ENCODE peak calls at places on chromosomes 1 and 21, in five cellular contexts. N, M, F, H and O are unnamed samples.

GRCh38 chr21:41364308-41364707 is 2.5 kb downstream of the MX2 start:
- DNase-seq in N (no peak), M (no peak), F (no peak), H (no peak), O (no peak)

GRCh38 chr1:240691521-240692338 is 79.8 kb upstream of the GREM2 start:
- DNase-seq in N (no peak), M (peak), F (no peak), H (no peak), O (peak)

GRCh38 chr1:176102700-176103244 is 104.3 kb downstream of the COP1 start:
- DNase-seq in N (no peak), M (no peak), F (no peak), H (no peak), O (no peak)

GRCh38 chr1:35350872-35351271 is 82.4 kb downstream of the ZMYM4 start:
- DNase-seq in N (no peak), M (no peak), F (no peak), H (no peak), O (peak)

GRCh38 chr1:177585492-177586220 is 384.2 kb downstream of the SEC16B start:
- DNase-seq in N (no peak), M (no peak), F (no peak), H (peak), O (no peak)

GRCh38 chr1:21229246-21230000 is 52.7 kb upstream of the EIF4G3 start:
- DNase-seq in N (no peak), M (no peak), F (no peak), H (no peak), O (no peak)

GRCh38 chr1:109135940-109136339 is 22.0 kb downstream of the ELAPOR1 start:
- DNase-seq in N (no peak), M (no peak), F (no peak), H (no peak), O (no peak)

GRCh38 chr1:80656011-80656627 is 1144.6 kb upstream of the ADGRL2 start:
- DNase-seq in N (no peak), M (peak), F (no peak), H (no peak), O (no peak)

GRCh38 chr1:41758904-41759548 is 159.7 kb downstream of the HIVEP3 start:
- DNase-seq in N (no peak), M (no peak), F (no peak), H (no peak), O (peak)

GRCh38 chr1:67748630-67749029 is 63.6 kb downstream of the GADD45A start:
- DNase-seq in N (no peak), M (no peak), F (no peak), H (no peak), O (peak)

GRCh38 chr1:40997096-40997495 is 17.6 kb downstream of the CTPS1 start:
- DNase-seq in N (no peak), M (no peak), F (no peak), H (no peak), O (no peak)

GRCh38 chr1:224505454-224506093 is 71.0 kb upstream of the WDR26 start:
- DNase-seq in N (no peak), M (no peak), F (no peak), H (no peak), O (no peak)

GRCh38 chr1:175887981-175888428 is 144.6 kb upstream of the TNR start:
- DNase-seq in N (peak), M (peak), F (no peak), H (no peak), O (peak)

GRCh38 chr1:107198581-107198980 is 57.7 kb downstream of the NTNG1 start:
- DNase-seq in N (no peak), M (no peak), F (no peak), H (no peak), O (peak)

GRCh38 chr1:145857170-145857569 is 1.7 kb downstream of the PIAS3 start:
- DNase-seq in N (no peak), M (no peak), F (no peak), H (no peak), O (no peak)

GRCh38 chr1:107523736-107524135 is 382.9 kb downstream of the NTNG1 start:
- DNase-seq in N (no peak), M (no peak), F (no peak), H (no peak), O (no peak)

GRCh38 chr1:226871636-226872327 is 1.4 kb downstream of the PSEN2 start:
- DNase-seq in N (peak), M (no peak), F (no peak), H (no peak), O (no peak)

GRCh38 chr1:227895828-227896685 is 51.7 kb downstream of the WNT9A start:
- DNase-seq in N (peak), M (no peak), F (peak), H (peak), O (no peak)

GRCh38 chr1:3072948-3073519 is 4.0 kb downstream of the PRDM16 start:
- DNase-seq in N (no peak), M (no peak), F (no peak), H (no peak), O (no peak)

GRCh38 chr1:114585221-114585620 is 3.8 kb upstream of the BCAS2 start:
- DNase-seq in N (no peak), M (no peak), F (no peak), H (no peak), O (no peak)

GRCh38 chr1:67307251-67308060 is at the start of gene IL12RB2:
- DNase-seq in N (no peak), M (peak), F (no peak), H (no peak), O (no peak)

GRCh38 chr1:161200992-161201827 is 957 bp upstream of the NDUFS2 start:
- DNase-seq in N (peak), M (peak), F (no peak), H (no peak), O (no peak)

GRCh38 chr1:175824079-175824478 is 80.7 kb upstream of the TNR start:
- DNase-seq in N (no peak), M (peak), F (no peak), H (no peak), O (no peak)

GRCh38 chr1:204191481-204191880 is 4.8 kb downstream of the KISS1 start:
- DNase-seq in N (no peak), M (no peak), F (no peak), H (no peak), O (no peak)

GRCh38 chr1:22259581-22260282 is 116.8 kb upstream of the WNT4 start:
- DNase-seq in N (no peak), M (no peak), F (no peak), H (no peak), O (no peak)

GRCh38 chr21:45889961-45890360 is 91.6 kb upstream of the COL6A1 start:
- DNase-seq in N (no peak), M (no peak), F (no peak), H (no peak), O (no peak)

GRCh38 chr1:86854352-86854751 is 59.6 kb downstream of the SELENOF start:
- DNase-seq in N (no peak), M (no peak), F (no peak), H (no peak), O (no peak)

GRCh38 chr1:205301220-205301821 is 20.2 kb downstream of the NUAK2 start:
- DNase-seq in N (no peak), M (peak), F (peak), H (peak), O (peak)

GRCh38 chr1:111454859-111455641 is 5.8 kb downstream of the ATP5PB start:
- DNase-seq in N (no peak), M (no peak), F (no peak), H (no peak), O (no peak)

GRCh38 chr1:45205000-45205909 is 1.1 kb downstream of the ZSWIM5 start:
- DNase-seq in N (no peak), M (peak), F (peak), H (no peak), O (no peak)

GRCh38 chr1:109814993-109815786 is 51.5 kb upstream of the EPS8L3 start:
- DNase-seq in N (no peak), M (no peak), F (no peak), H (no peak), O (no peak)

GRCh38 chr1:221719278-221719597 is 22.7 kb downstream of the DUSP10 start:
- DNase-seq in N (no peak), M (no peak), F (no peak), H (no peak), O (no peak)

GRCh38 chr1:167512262-167512661 is 6.1 kb downstream of the CD247 start:
- DNase-seq in N (no peak), M (no peak), F (no peak), H (no peak), O (no peak)
- H3K4me3 ChIP-seq in N (no peak), M (no peak), F (no peak), H (no peak), O (no peak)

GRCh38 chr21:32917392-32918135 is 108.2 kb upstream of the OLIG2 start:
- DNase-seq in N (no peak), M (no peak), F (no peak), H (peak), O (peak)

GRCh38 chr21:32918467-32919140 is 107.1 kb upstream of the OLIG2 start:
- DNase-seq in N (no peak), M (no peak), F (no peak), H (no peak), O (no peak)

GRCh38 chr21:32916088-32916487 is 109.6 kb upstream of the OLIG2 start:
- DNase-seq in N (no peak), M (no peak), F (no peak), H (no peak), O (no peak)

GRCh38 chr21:32915099-32915498 is 110.6 kb upstream of the OLIG2 start:
- DNase-seq in N (no peak), M (no peak), F (no peak), H (no peak), O (no peak)

DNA sequence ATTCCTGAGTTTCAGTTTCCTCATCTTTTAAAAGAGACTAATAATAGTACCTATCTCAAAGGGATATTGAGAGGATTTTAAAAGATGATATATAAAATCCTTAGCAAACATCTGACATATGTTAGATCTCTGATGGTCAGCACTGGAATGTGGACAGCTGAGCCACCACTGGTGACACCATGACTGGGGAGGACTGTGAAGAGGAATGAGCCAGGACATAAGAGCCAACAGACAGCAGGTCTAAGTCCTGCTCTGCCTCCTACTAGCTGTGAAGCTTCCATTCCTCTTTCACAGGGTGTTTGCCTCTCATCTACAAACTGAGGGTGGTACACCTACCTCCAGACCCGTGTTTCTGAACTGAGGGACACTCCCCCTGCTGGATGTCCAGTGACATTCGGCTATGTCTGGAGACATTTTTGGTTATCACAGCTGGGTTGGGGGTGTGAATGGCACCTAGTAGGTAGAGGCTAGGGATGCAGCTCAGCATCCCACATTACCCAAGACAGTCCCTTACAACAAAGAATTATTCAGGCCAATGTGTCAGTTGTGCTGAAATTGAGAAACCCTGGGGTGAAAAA is 109.1 kb upstream of the OLIG2 start:
- DNase-seq in N (no peak), M (peak), F (no peak), H (no peak), O (no peak)
- TF ChIP-seq CTCF in N (no peak), M (peak), F (no peak), H (no peak), O (peak)

GRCh38 chr1:31782766-31783410 is 18.7 kb upstream of the ADGRB2 start:
- DNase-seq in N (no peak), M (peak), F (no peak), H (no peak), O (no peak)
- H3K4me3 ChIP-seq in N (no peak), M (peak), F (no peak), H (no peak), O (no peak)

DNA sequence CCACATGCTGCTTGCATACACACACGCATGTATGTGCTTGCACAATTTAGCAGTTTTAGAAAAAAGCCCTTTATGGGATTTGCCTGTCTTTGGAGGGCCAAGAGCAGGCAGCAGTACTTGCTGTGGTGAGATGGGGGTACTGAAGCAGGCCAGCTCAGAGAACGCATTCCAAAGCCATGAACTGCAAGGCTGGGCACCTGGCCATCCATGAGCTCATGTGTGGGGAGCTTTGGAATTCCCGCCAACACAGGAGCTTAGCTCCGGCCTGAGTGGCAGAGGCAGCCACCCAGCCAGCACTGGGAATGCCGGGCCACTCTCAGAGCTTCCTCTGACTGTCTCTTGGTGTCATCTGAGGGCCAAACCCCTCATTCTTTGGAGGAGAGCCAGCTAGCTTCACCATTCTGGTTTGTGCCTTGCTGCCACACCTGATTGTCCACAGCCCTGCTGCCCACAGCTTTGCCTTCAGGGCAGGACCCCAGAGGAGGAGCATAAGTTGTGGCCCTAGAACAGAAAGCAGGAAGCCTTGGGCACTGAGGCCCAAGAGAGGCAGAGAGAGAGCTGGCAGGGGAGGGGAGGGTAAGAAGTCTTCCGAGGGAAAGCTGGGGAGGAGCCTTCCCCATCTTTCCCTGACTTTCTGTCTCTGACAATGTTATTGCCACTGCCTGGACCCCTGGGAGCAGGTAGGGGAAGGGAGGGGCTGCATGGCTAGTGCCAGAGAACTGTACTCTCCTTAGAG is 92.1 kb upstream of the POU3F1 start:
- DNase-seq in N (peak), M (no peak), F (no peak), H (peak), O (peak)
- TF ChIP-seq CTCF in N (peak), M (no peak), F (no peak), H (no peak), O (peak)